ENCODE peak calls at places on chromosomes 5 and 9, in five cellular contexts. One of them, this sample, is unnamed.

GRCh38 chr5:72015103-72015548 is 92.1 kb upstream of the MAP1B start:
- DNase-seq in mesenchymal stem cell: peak; percentile 36
- DNase-seq in mesendoderm: no peak
- DNase-seq in IMR-90: peak; percentile 56
- DNase-seq in neuronal stem cell: no peak
- DNase-seq in this sample: no peak

GRCh38 chr5:136162001-136162400 is 29.4 kb downstream of the SMAD5 start:
- DNase-seq in mesenchymal stem cell: no peak
- DNase-seq in IMR-90: peak; percentile 7
- DNase-seq in neuronal stem cell: no peak
- DNase-seq in mesendoderm: no peak
- DNase-seq in this sample: no peak

GRCh38 chr9:126518763-126519162 is 95.0 kb upstream of the LMX1B start:
- DNase-seq in mesenchymal stem cell: no peak
- DNase-seq in IMR-90: no peak
- DNase-seq in mesendoderm: no peak
- DNase-seq in neuronal stem cell: no peak
- DNase-seq in this sample: no peak

GRCh38 chr5:120293796-120294195 is 170.3 kb upstream of the PRR16 start:
- DNase-seq in mesenchymal stem cell: peak; percentile 46
- DNase-seq in neuronal stem cell: no peak
- DNase-seq in IMR-90: peak; percentile 85
- DNase-seq in mesendoderm: no peak
- DNase-seq in this sample: no peak

GRCh38 chr9:131276107-131276888 is at the start of gene FAM78A:
- DNase-seq in neuronal stem cell: no peak
- DNase-seq in IMR-90: no peak
- DNase-seq in mesenchymal stem cell: peak; percentile 19
- DNase-seq in mesendoderm: no peak
- DNase-seq in this sample: no peak

GRCh38 chr5:133118741-133119140 is 66.9 kb downstream of the HSPA4 start:
- DNase-seq in mesendoderm: no peak
- DNase-seq in mesenchymal stem cell: no peak
- DNase-seq in neuronal stem cell: no peak
- DNase-seq in IMR-90: no peak
- DNase-seq in this sample: peak; percentile 29

GRCh38 chr5:123874600-123875201 is 362.7 kb downstream of the CSNK1G3 start:
- DNase-seq in mesendoderm: peak; percentile 80
- DNase-seq in mesenchymal stem cell: peak; percentile 59
- DNase-seq in IMR-90: peak; percentile 12
- DNase-seq in neuronal stem cell: peak; percentile 60
- DNase-seq in this sample: no peak

GRCh38 chr5:138654281-138654867 is 79.2 kb upstream of the HSPA9 start:
- DNase-seq in mesendoderm: peak; percentile 52
- DNase-seq in mesenchymal stem cell: peak; percentile 84
- DNase-seq in IMR-90: peak; percentile 78
- DNase-seq in neuronal stem cell: no peak
- DNase-seq in this sample: no peak

GRCh38 chr5:174970502-174970901 is 246.1 kb downstream of the MSX2 start:
- DNase-seq in IMR-90: no peak
- DNase-seq in neuronal stem cell: no peak
- DNase-seq in mesendoderm: no peak
- DNase-seq in mesenchymal stem cell: no peak
- DNase-seq in this sample: no peak

GRCh38 chr5:131481569-131481968 is 153.5 kb downstream of the RAPGEF6 start:
- DNase-seq in mesenchymal stem cell: no peak
- DNase-seq in IMR-90: peak; percentile 50
- DNase-seq in mesendoderm: no peak
- DNase-seq in neuronal stem cell: no peak
- DNase-seq in this sample: no peak

GRCh38 chr9:15310448-15310847 is 3.4 kb upstream of the TTC39B start:
- DNase-seq in IMR-90: no peak
- DNase-seq in mesenchymal stem cell: no peak
- DNase-seq in neuronal stem cell: no peak
- DNase-seq in mesendoderm: no peak
- DNase-seq in this sample: no peak

GRCh38 chr9:15306068-15306756 is 804 bp downstream of the TTC39B start:
- DNase-seq in neuronal stem cell: peak; percentile 5
- DNase-seq in mesenchymal stem cell: peak; percentile 70
- DNase-seq in IMR-90: peak; percentile 56
- DNase-seq in mesendoderm: peak; percentile 84
- DNase-seq in this sample: peak; percentile 74

GRCh38 chr9:15306757-15307522 is at the start of gene TTC39B:
- DNase-seq in neuronal stem cell: peak; percentile 90
- DNase-seq in mesendoderm: peak; percentile 98
- DNase-seq in IMR-90: peak; percentile 87
- DNase-seq in mesenchymal stem cell: peak; percentile 93
- DNase-seq in this sample: peak; percentile 82

GRCh38 chr9:15307523-15307841 is 466 bp upstream of the TTC39B start:
- DNase-seq in neuronal stem cell: no peak
- DNase-seq in IMR-90: no peak
- DNase-seq in mesenchymal stem cell: no peak
- DNase-seq in mesendoderm: no peak
- DNase-seq in this sample: no peak

GRCh38 chr9:15308511-15308910 is 1.5 kb upstream of the TTC39B start:
- DNase-seq in mesenchymal stem cell: peak; percentile 66
- DNase-seq in IMR-90: peak; percentile 85
- DNase-seq in mesendoderm: no peak
- DNase-seq in neuronal stem cell: no peak
- DNase-seq in this sample: peak; percentile 16
- H3K79me1 ChIP-seq in mesenchymal stem cell: peaks cover 7% of the 10 kb centered on the region
- H3K79me1 ChIP-seq in IMR-90: peaks cover 17% of the 10 kb centered on the region
- H3K79me1 ChIP-seq in mesendoderm: no peaks in the 10 kb centered on the region
- H3K79me1 ChIP-seq in neuronal stem cell: no peaks in the 10 kb centered on the region
- H3K79me1 ChIP-seq in this sample: no peaks in the 10 kb centered on the region

GRCh38 chr9:89744730-89745129 is 139.9 kb downstream of the GADD45G start:
- DNase-seq in neuronal stem cell: no peak
- DNase-seq in IMR-90: no peak
- DNase-seq in mesenchymal stem cell: no peak
- DNase-seq in mesendoderm: peak; percentile 58
- DNase-seq in this sample: no peak

GRCh38 chr9:89744255-89744648 is 139.4 kb downstream of the GADD45G start:
- DNase-seq in IMR-90: no peak
- DNase-seq in mesenchymal stem cell: no peak
- DNase-seq in mesendoderm: no peak
- DNase-seq in neuronal stem cell: no peak
- DNase-seq in this sample: no peak

GRCh38 chr9:89742660-89743059 is 137.8 kb downstream of the GADD45G start:
- DNase-seq in mesendoderm: no peak
- DNase-seq in mesenchymal stem cell: no peak
- DNase-seq in neuronal stem cell: no peak
- DNase-seq in IMR-90: no peak
- DNase-seq in this sample: no peak

GRCh38 chr9:89743576-89744254 is 138.9 kb downstream of the GADD45G start:
- DNase-seq in mesendoderm: peak; percentile 85
- DNase-seq in IMR-90: no peak
- DNase-seq in neuronal stem cell: no peak
- DNase-seq in mesenchymal stem cell: no peak
- DNase-seq in this sample: peak; percentile 61

DNA sequence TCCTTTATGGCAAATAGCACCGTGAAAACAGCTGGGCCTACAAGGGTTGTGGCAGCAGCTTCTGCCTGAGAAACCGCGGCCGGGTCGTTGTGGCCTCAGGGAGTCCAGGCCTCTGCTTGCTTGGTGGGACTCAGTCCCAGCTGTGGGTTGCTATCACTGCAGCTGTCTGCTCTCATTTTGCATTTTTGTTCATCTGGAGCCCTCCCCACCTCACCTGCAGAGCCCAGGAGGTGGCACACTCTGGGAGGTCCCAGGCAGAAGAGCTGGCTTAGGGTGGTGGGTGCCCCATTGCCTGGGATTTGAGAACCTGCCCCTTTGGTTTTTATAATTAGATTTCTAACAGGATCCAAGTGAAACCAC is 138.4 kb downstream of the GADD45G start:
- DNase-seq in IMR-90: no peak
- DNase-seq in neuronal stem cell: no peak
- DNase-seq in mesenchymal stem cell: no peak
- DNase-seq in mesendoderm: no peak
- DNase-seq in this sample: no peak
- H3K79me1 ChIP-seq in IMR-90: no peaks in the 10 kb centered on the region
- H3K79me1 ChIP-seq in neuronal stem cell: no peaks in the 10 kb centered on the region
- H3K79me1 ChIP-seq in mesenchymal stem cell: no peaks in the 10 kb centered on the region
- H3K79me1 ChIP-seq in mesendoderm: no peaks in the 10 kb centered on the region
- H3K79me1 ChIP-seq in this sample: no peaks in the 10 kb centered on the region

GRCh38 chr5:157275403-157275802 is 9.5 kb downstream of the CYFIP2 start:
- DNase-seq in IMR-90: no peak
- DNase-seq in neuronal stem cell: no peak
- DNase-seq in mesenchymal stem cell: no peak
- DNase-seq in mesendoderm: no peak
- DNase-seq in this sample: no peak

GRCh38 chr5:157269763-157270272 is 3.9 kb downstream of the CYFIP2 start:
- DNase-seq in mesendoderm: no peak
- DNase-seq in IMR-90: no peak
- DNase-seq in neuronal stem cell: no peak
- DNase-seq in mesenchymal stem cell: no peak
- DNase-seq in this sample: no peak

GRCh38 chr5:157269165-157269671 is 3.3 kb downstream of the CYFIP2 start:
- DNase-seq in IMR-90: no peak
- DNase-seq in neuronal stem cell: no peak
- DNase-seq in mesenchymal stem cell: no peak
- DNase-seq in mesendoderm: peak; percentile 84
- DNase-seq in this sample: no peak

GRCh38 chr5:157273131-157273556 is 7.2 kb downstream of the CYFIP2 start:
- DNase-seq in mesenchymal stem cell: no peak
- DNase-seq in IMR-90: no peak
- DNase-seq in neuronal stem cell: no peak
- DNase-seq in mesendoderm: no peak
- DNase-seq in this sample: no peak

DNA sequence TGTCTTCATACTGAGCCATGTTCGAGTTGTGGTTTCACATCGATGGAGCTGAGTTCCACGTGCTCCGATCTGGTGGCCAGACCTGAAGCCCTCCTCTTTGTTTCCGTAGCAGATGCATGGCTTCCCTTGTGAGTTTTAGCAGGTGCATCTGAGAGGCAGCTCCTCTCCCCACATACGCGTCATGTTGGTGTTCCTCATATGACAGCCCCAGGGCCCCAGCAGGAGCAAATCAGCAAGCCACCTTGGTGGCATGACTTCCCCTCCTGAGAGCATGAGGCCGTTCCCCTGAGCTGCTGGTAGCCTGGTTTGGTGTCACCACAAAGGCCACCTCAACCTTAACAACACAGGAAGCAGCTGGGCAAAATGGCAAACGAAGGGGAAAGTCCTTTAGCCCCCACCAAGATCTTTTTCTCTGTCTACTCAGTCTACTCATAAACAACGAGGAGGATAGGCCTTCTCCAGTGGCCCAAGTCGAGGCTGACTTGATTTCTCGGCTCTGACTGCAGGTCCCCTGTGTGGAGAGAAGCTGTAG is 5.9 kb downstream of the CYFIP2 start:
- DNase-seq in mesendoderm: no peak
- DNase-seq in mesenchymal stem cell: no peak
- DNase-seq in neuronal stem cell: no peak
- DNase-seq in IMR-90: no peak
- DNase-seq in this sample: no peak
- H3K79me1 ChIP-seq in mesendoderm: peaks cover 1% of the 10 kb centered on the region
- H3K79me1 ChIP-seq in mesenchymal stem cell: peaks cover 38% of the 10 kb centered on the region
- H3K79me1 ChIP-seq in neuronal stem cell: peaks cover 4% of the 10 kb centered on the region
- H3K79me1 ChIP-seq in IMR-90: no peaks in the 10 kb centered on the region
- H3K79me1 ChIP-seq in this sample: peaks cover 10% of the 10 kb centered on the region

GRCh38 chr9:129481824-129482511 is 138.9 kb downstream of the C9orf50 start:
- DNase-seq in mesendoderm: peak; percentile 68
- DNase-seq in IMR-90: no peak
- DNase-seq in neuronal stem cell: no peak
- DNase-seq in mesenchymal stem cell: peak; percentile 60
- DNase-seq in this sample: no peak
- H3K79me1 ChIP-seq in mesendoderm: no peaks in the 10 kb centered on the region
- H3K79me1 ChIP-seq in IMR-90: peaks cover 15% of the 10 kb centered on the region
- H3K79me1 ChIP-seq in neuronal stem cell: no peaks in the 10 kb centered on the region
- H3K79me1 ChIP-seq in mesenchymal stem cell: peaks cover 1% of the 10 kb centered on the region
- H3K79me1 ChIP-seq in this sample: no peaks in the 10 kb centered on the region

This sample was measured in H1.